ENCODE peak calls at places on chromosomes 3 and 15, in six cellular contexts. One of them, this sample, is unnamed.

GRCh38 chr3:129992781-129993180 is 18.3 kb downstream of the TRH start:
- DNase-seq in stomach: no peak
- DNase-seq in suprapubic skin: no peak
- DNase-seq in transverse colon: no peak
- DNase-seq in ovary: no peak
- DNase-seq in upper lobe of left lung: no peak
- DNase-seq in this sample: no peak

GRCh38 chr15:96037584-96037983 is 292.9 kb upstream of the NR2F2 start:
- DNase-seq in stomach: no peak
- DNase-seq in suprapubic skin: no peak
- DNase-seq in transverse colon: no peak
- DNase-seq in ovary: no peak
- DNase-seq in upper lobe of left lung: no peak
- DNase-seq in this sample: no peak

GRCh38 chr3:98108162-98108561 is 21.2 kb downstream of the OR5AC2 start:
- DNase-seq in stomach: no peak
- DNase-seq in suprapubic skin: no peak
- DNase-seq in transverse colon: no peak
- DNase-seq in ovary: no peak
- DNase-seq in upper lobe of left lung: no peak
- DNase-seq in this sample: no peak

GRCh38 chr3:197027896-197028710 is 1.5 kb downstream of the MELTF start:
- DNase-seq in stomach: no peak
- DNase-seq in suprapubic skin: no peak
- DNase-seq in transverse colon: no peak
- DNase-seq in ovary: no peak
- DNase-seq in upper lobe of left lung: peak; percentile 53
- DNase-seq in this sample: no peak

GRCh38 chr15:95693917-95694316 is 636.6 kb upstream of the NR2F2 start:
- DNase-seq in stomach: no peak
- DNase-seq in suprapubic skin: no peak
- DNase-seq in transverse colon: no peak
- DNase-seq in ovary: no peak
- DNase-seq in upper lobe of left lung: no peak
- DNase-seq in this sample: no peak

GRCh38 chr15:28106294-28107110 is 7.4 kb upstream of the OCA2 start:
- DNase-seq in stomach: no peak
- DNase-seq in suprapubic skin: no peak
- DNase-seq in transverse colon: no peak
- DNase-seq in ovary: no peak
- DNase-seq in upper lobe of left lung: peak; percentile 87
- DNase-seq in this sample: peak; percentile 62

GRCh38 chr3:43465109-43465508 is 156.7 kb downstream of the ANO10 start:
- DNase-seq in stomach: no peak
- DNase-seq in suprapubic skin: no peak
- DNase-seq in transverse colon: no peak
- DNase-seq in ovary: no peak
- DNase-seq in upper lobe of left lung: no peak
- DNase-seq in this sample: no peak

GRCh38 chr3:184448321-184449160 is 68.7 kb downstream of the CHRD start:
- DNase-seq in stomach: peak; percentile 48
- DNase-seq in suprapubic skin: no peak
- DNase-seq in transverse colon: no peak
- DNase-seq in ovary: no peak
- DNase-seq in upper lobe of left lung: peak; percentile 37
- DNase-seq in this sample: peak; percentile 46

GRCh38 chr3:129023909-129024308 is 22.8 kb downstream of the EFCC1 start:
- DNase-seq in stomach: no peak
- DNase-seq in suprapubic skin: no peak
- DNase-seq in transverse colon: no peak
- DNase-seq in ovary: peak; percentile 7
- DNase-seq in upper lobe of left lung: no peak
- DNase-seq in this sample: no peak

GRCh38 chr3:33440328-33440577 is at the start of gene UBP1:
- DNase-seq in stomach: peak; percentile 100
- DNase-seq in suprapubic skin: no peak
- DNase-seq in transverse colon: peak; percentile 100
- DNase-seq in ovary: peak; percentile 99
- DNase-seq in upper lobe of left lung: peak; percentile 100
- DNase-seq in this sample: no peak

GRCh38 chr3:33438871-33439270 is 1.3 kb downstream of the UBP1 start:
- DNase-seq in stomach: no peak
- DNase-seq in suprapubic skin: no peak
- DNase-seq in transverse colon: no peak
- DNase-seq in ovary: no peak
- DNase-seq in upper lobe of left lung: no peak
- DNase-seq in this sample: no peak

GRCh38 chr3:33440578-33441321 is 545 bp upstream of the UBP1 start:
- DNase-seq in stomach: peak; percentile 87
- DNase-seq in suprapubic skin: peak; percentile 98
- DNase-seq in transverse colon: no peak
- DNase-seq in ovary: peak; percentile 86
- DNase-seq in upper lobe of left lung: peak; percentile 81
- DNase-seq in this sample: peak; percentile 100

GRCh38 chr3:33438284-33438668 is 1.9 kb downstream of the UBP1 start:
- DNase-seq in stomach: no peak
- DNase-seq in suprapubic skin: no peak
- DNase-seq in transverse colon: no peak
- DNase-seq in ovary: no peak
- DNase-seq in upper lobe of left lung: no peak
- DNase-seq in this sample: no peak

GRCh38 chr3:33439421-33440327 is 531 bp downstream of the UBP1 start:
- DNase-seq in stomach: peak; percentile 56
- DNase-seq in suprapubic skin: peak; percentile 85
- DNase-seq in transverse colon: peak; percentile 56
- DNase-seq in ovary: peak; percentile 69
- DNase-seq in upper lobe of left lung: no peak
- DNase-seq in this sample: peak; percentile 82
- TF ChIP-seq POLR2A in stomach: no peak
- TF ChIP-seq POLR2A in suprapubic skin: no peak
- TF ChIP-seq POLR2A in transverse colon: peak; percentile 60
- TF ChIP-seq POLR2A in ovary: no peak
- TF ChIP-seq POLR2A in upper lobe of left lung: peak; percentile 74
- TF ChIP-seq POLR2A in this sample: peak; percentile 18

GRCh38 chr15:31225356-31225955 is 101.2 kb upstream of the KLF13 start:
- DNase-seq in stomach: no peak
- DNase-seq in suprapubic skin: no peak
- DNase-seq in transverse colon: no peak
- DNase-seq in ovary: no peak
- DNase-seq in upper lobe of left lung: no peak
- DNase-seq in this sample: no peak
- H3K27ac ChIP-seq in stomach: no peak overlapping the region
- H3K27ac ChIP-seq in suprapubic skin: no peak overlapping the region
- H3K27ac ChIP-seq in transverse colon: no peak overlapping the region
- H3K27ac ChIP-seq in ovary: no peak overlapping the region
- H3K27ac ChIP-seq in upper lobe of left lung: no peak overlapping the region
- H3K27ac ChIP-seq in this sample: no peak overlapping the region

GRCh38 chr15:77737238-77738037 is 104.7 kb upstream of the LINGO1 start:
- DNase-seq in stomach: no peak
- DNase-seq in suprapubic skin: no peak
- DNase-seq in transverse colon: no peak
- DNase-seq in ovary: no peak
- DNase-seq in upper lobe of left lung: no peak
- DNase-seq in this sample: no peak
- TF ChIP-seq EP300 in stomach: no peak
- TF ChIP-seq EP300 in suprapubic skin: no peak
- TF ChIP-seq EP300 in transverse colon: no peak
- TF ChIP-seq EP300 in ovary: no peak
- TF ChIP-seq EP300 in upper lobe of left lung: no peak
- TF ChIP-seq EP300 in this sample: no peak

DNA sequence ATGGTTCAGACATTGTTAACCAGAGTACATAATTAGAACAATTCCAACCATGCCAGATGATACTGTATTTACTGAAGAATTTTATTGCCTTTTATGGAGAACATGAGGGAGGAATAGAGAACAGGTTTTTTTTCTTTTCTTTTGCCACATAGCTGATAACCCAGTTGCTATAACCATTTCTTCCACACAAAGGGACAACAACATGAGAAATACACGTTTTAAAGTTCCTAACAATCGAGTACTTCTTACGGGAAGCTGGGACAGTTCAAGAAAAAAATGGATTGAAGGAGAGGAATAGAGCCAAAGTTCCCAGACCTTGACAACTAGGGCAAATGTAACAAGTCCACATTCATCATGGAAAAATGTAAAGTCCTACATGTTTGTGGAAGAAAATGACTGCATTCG is 71.7 kb downstream of the FILIP1L start:
- DNase-seq in stomach: no peak
- DNase-seq in suprapubic skin: no peak
- DNase-seq in transverse colon: no peak
- DNase-seq in ovary: no peak
- DNase-seq in upper lobe of left lung: no peak
- DNase-seq in this sample: no peak
- TF ChIP-seq POLR2A in stomach: no peak
- TF ChIP-seq POLR2A in suprapubic skin: no peak
- TF ChIP-seq POLR2A in transverse colon: no peak
- TF ChIP-seq POLR2A in ovary: no peak
- TF ChIP-seq POLR2A in upper lobe of left lung: no peak
- TF ChIP-seq POLR2A in this sample: no peak